ENCODE peak calls at places on chromosomes 7 and 10, in five cellular contexts. One of them, this sample, is unnamed.

GRCh38 chr10:125201108-125201524 is 40.8 kb upstream of the CTBP2 start:
- DNase-seq in cardiac muscle cell: no peak
- DNase-seq in psoas muscle: no peak
- DNase-seq in GM12865: peak; percentile 78
- DNase-seq in ascending aorta: no peak
- DNase-seq in this sample: peak; percentile 67

GRCh38 chr7:29019275-29019820 is 61.2 kb upstream of the TRIL start:
- DNase-seq in ascending aorta: no peak
- DNase-seq in psoas muscle: no peak
- DNase-seq in GM12865: no peak
- DNase-seq in cardiac muscle cell: peak; percentile 62
- DNase-seq in this sample: no peak

GRCh38 chr7:24283559-24283899 is 461 bp upstream of the NPY start:
- DNase-seq in psoas muscle: no peak
- DNase-seq in GM12865: no peak
- DNase-seq in ascending aorta: no peak
- DNase-seq in cardiac muscle cell: no peak
- DNase-seq in this sample: no peak

GRCh38 chr7:45217358-45217757 is 59.8 kb downstream of the RAMP3 start:
- DNase-seq in GM12865: no peak
- DNase-seq in ascending aorta: no peak
- DNase-seq in psoas muscle: no peak
- DNase-seq in cardiac muscle cell: peak; percentile 8
- DNase-seq in this sample: no peak

GRCh38 chr7:72336382-72336886 is 75.7 kb downstream of the CALN1 start:
- DNase-seq in ascending aorta: no peak
- DNase-seq in cardiac muscle cell: no peak
- DNase-seq in GM12865: no peak
- DNase-seq in psoas muscle: no peak
- DNase-seq in this sample: no peak

GRCh38 chr10:100969175-100970075 is at the start of gene SEMA4G:
- DNase-seq in psoas muscle: peak; percentile 69
- DNase-seq in ascending aorta: peak; percentile 67
- DNase-seq in cardiac muscle cell: peak; percentile 48
- DNase-seq in GM12865: peak; percentile 45
- DNase-seq in this sample: no peak

GRCh38 chr7:133230591-133231194 is 22.2 kb upstream of the EXOC4 start:
- DNase-seq in ascending aorta: no peak
- DNase-seq in cardiac muscle cell: peak; percentile 75
- DNase-seq in GM12865: peak; percentile 61
- DNase-seq in psoas muscle: no peak
- DNase-seq in this sample: peak; percentile 2

GRCh38 chr7:151876899-151877777 is at the start of gene PRKAG2:
- DNase-seq in cardiac muscle cell: peak; percentile 40
- DNase-seq in GM12865: peak; percentile 68
- DNase-seq in psoas muscle: peak; percentile 87
- DNase-seq in ascending aorta: peak; percentile 87
- DNase-seq in this sample: no peak

GRCh38 chr10:91907914-91908357 is 1.4 kb downstream of the FGFBP3 start:
- DNase-seq in psoas muscle: peak; percentile 52
- DNase-seq in ascending aorta: no peak
- DNase-seq in cardiac muscle cell: no peak
- DNase-seq in GM12865: no peak
- DNase-seq in this sample: no peak

GRCh38 chr10:17249820-17250219 is 21.8 kb downstream of the VIM start:
- DNase-seq in ascending aorta: no peak
- DNase-seq in cardiac muscle cell: peak; percentile 48
- DNase-seq in psoas muscle: no peak
- DNase-seq in GM12865: peak; percentile 11
- DNase-seq in this sample: no peak
- TF ChIP-seq CTCF in ascending aorta: no peak
- TF ChIP-seq CTCF in cardiac muscle cell: peak; percentile 56
- TF ChIP-seq CTCF in psoas muscle: peak; percentile 10
- TF ChIP-seq CTCF in GM12865: no peak
- TF ChIP-seq CTCF in this sample: peak; percentile 53

GRCh38 chr10:117107280-117107679 is 30.8 kb downstream of the VAX1 start:
- DNase-seq in cardiac muscle cell: no peak
- DNase-seq in psoas muscle: no peak
- DNase-seq in ascending aorta: no peak
- DNase-seq in GM12865: no peak
- DNase-seq in this sample: no peak

GRCh38 chr10:117112220-117112619 is 25.9 kb downstream of the VAX1 start:
- DNase-seq in ascending aorta: no peak
- DNase-seq in GM12865: no peak
- DNase-seq in cardiac muscle cell: peak; percentile 6
- DNase-seq in psoas muscle: no peak
- DNase-seq in this sample: no peak
- TF ChIP-seq CTCF in ascending aorta: no peak
- TF ChIP-seq CTCF in GM12865: no peak
- TF ChIP-seq CTCF in cardiac muscle cell: peak; percentile 42
- TF ChIP-seq CTCF in psoas muscle: no peak
- TF ChIP-seq CTCF in this sample: peak; percentile 39

DNA sequence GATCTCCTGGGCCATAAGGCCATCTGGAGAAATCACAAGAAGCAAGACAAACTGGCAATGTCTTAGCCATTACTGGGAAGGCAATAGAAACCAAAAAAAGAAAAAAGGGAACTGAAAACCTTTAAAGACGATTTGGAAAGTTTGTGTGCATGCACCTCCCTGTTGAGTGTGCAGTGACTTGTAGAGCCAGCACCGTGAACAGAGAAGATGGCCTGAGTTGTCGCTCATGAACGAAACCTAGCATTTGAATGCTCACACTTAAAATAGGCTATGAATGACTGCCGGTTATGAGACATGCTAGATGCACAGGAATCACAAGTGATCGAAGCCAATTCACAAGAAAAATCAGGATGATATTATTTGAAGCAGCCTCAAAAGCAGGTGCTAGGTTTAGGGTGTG is 151.3 kb upstream of the ADO start:
- DNase-seq in cardiac muscle cell: no peak
- DNase-seq in psoas muscle: no peak
- DNase-seq in GM12865: peak; percentile 97
- DNase-seq in ascending aorta: no peak
- DNase-seq in this sample: no peak
- TF ChIP-seq CTCF in cardiac muscle cell: no peak
- TF ChIP-seq CTCF in psoas muscle: no peak
- TF ChIP-seq CTCF in GM12865: no peak
- TF ChIP-seq CTCF in ascending aorta: no peak
- TF ChIP-seq CTCF in this sample: no peak

GRCh38 chr7:128891110-128891941 is 19.2 kb downstream of the KCP start:
- DNase-seq in cardiac muscle cell: no peak
- DNase-seq in ascending aorta: no peak
- DNase-seq in GM12865: no peak
- DNase-seq in psoas muscle: peak; percentile 50
- DNase-seq in this sample: no peak
- TF ChIP-seq CTCF in cardiac muscle cell: no peak
- TF ChIP-seq CTCF in ascending aorta: no peak
- TF ChIP-seq CTCF in GM12865: no peak
- TF ChIP-seq CTCF in psoas muscle: no peak
- TF ChIP-seq CTCF in this sample: no peak

GRCh38 chr10:116742367-116743265 is at the start of gene HSPA12A:
- DNase-seq in cardiac muscle cell: peak; percentile 88
- DNase-seq in GM12865: peak; percentile 48
- DNase-seq in psoas muscle: peak; percentile 87
- DNase-seq in ascending aorta: peak; percentile 94
- DNase-seq in this sample: peak; percentile 83
- TF ChIP-seq CTCF in cardiac muscle cell: no peak
- TF ChIP-seq CTCF in GM12865: no peak
- TF ChIP-seq CTCF in psoas muscle: peak; percentile 4
- TF ChIP-seq CTCF in ascending aorta: no peak
- TF ChIP-seq CTCF in this sample: no peak

GRCh38 chr7:3302681-3303320 is 1.7 kb downstream of the SDK1 start:
- DNase-seq in cardiac muscle cell: no peak
- DNase-seq in psoas muscle: no peak
- DNase-seq in GM12865: no peak
- DNase-seq in ascending aorta: no peak
- DNase-seq in this sample: no peak

GRCh38 chr7:3300221-3300650 is 816 bp upstream of the SDK1 start:
- DNase-seq in cardiac muscle cell: no peak
- DNase-seq in psoas muscle: peak; percentile 56
- DNase-seq in ascending aorta: peak; percentile 64
- DNase-seq in GM12865: no peak
- DNase-seq in this sample: peak; percentile 26

GRCh38 chr7:3300651-3301471 is at the start of gene SDK1:
- DNase-seq in cardiac muscle cell: peak; percentile 94
- DNase-seq in psoas muscle: peak; percentile 96
- DNase-seq in ascending aorta: peak; percentile 96
- DNase-seq in GM12865: peak; percentile 92
- DNase-seq in this sample: peak; percentile 78

GRCh38 chr7:3301472-3301778 is 373 bp downstream of the SDK1 start:
- DNase-seq in psoas muscle: no peak
- DNase-seq in GM12865: no peak
- DNase-seq in ascending aorta: no peak
- DNase-seq in cardiac muscle cell: no peak
- DNase-seq in this sample: no peak

DNA sequence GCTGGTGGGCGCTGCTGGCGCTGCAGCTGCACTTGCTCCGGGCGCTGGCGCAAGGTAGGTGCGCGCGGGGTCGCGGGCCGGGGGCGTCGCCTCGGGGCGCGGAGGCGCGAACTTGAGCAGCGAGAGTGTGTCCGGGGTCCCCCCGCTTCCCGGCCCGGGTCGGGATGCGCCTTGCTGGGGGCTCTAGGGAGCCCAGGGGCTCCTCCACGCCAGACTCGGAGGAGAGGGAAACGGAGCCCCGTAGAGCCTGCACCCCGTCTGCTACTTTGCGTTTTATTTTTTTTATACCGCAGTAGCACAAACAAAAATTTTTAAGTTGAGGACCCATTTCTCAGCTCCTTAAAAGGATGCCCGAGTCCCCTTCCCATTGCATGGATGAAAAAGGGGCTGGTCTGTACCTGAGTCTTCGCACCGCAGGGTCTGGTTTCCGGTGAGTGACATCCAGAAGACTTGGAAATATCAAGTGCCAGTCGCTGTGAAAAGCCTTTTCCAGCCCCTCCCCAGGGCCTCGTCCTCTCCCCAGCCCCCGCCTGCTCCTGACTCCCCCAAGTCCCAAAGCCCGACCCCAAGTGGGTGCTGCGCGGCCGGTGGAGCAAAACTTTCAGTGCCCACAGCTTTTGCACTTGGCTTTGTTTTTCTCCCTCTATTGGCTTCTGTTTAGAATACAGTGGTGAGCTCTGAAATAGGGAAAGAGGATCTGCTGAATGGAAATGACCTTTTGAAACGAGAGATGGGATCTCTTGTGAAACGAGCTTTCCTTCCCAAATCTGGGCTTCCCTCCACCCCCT is 973 bp downstream of the SDK1 start:
- DNase-seq in GM12865: no peak
- DNase-seq in psoas muscle: no peak
- DNase-seq in cardiac muscle cell: peak; percentile 28
- DNase-seq in ascending aorta: no peak
- DNase-seq in this sample: peak; percentile 20
- TF ChIP-seq CTCF in GM12865: no peak
- TF ChIP-seq CTCF in psoas muscle: no peak
- TF ChIP-seq CTCF in cardiac muscle cell: peak; percentile 29
- TF ChIP-seq CTCF in ascending aorta: no peak
- TF ChIP-seq CTCF in this sample: peak; percentile 12

GRCh38 chr10:129894721-129895120 is 69.4 kb downstream of the EBF3 start:
- DNase-seq in GM12865: no peak
- DNase-seq in ascending aorta: no peak
- DNase-seq in cardiac muscle cell: no peak
- DNase-seq in psoas muscle: no peak
- DNase-seq in this sample: no peak
- TF ChIP-seq CTCF in GM12865: no peak
- TF ChIP-seq CTCF in ascending aorta: no peak
- TF ChIP-seq CTCF in cardiac muscle cell: no peak
- TF ChIP-seq CTCF in psoas muscle: no peak
- TF ChIP-seq CTCF in this sample: no peak

GRCh38 chr10:7301039-7301768 is 109.6 kb downstream of the SFMBT2 start:
- DNase-seq in psoas muscle: no peak
- DNase-seq in GM12865: no peak
- DNase-seq in cardiac muscle cell: peak; percentile 4
- DNase-seq in ascending aorta: no peak
- DNase-seq in this sample: no peak
- TF ChIP-seq CTCF in psoas muscle: no peak
- TF ChIP-seq CTCF in GM12865: no peak
- TF ChIP-seq CTCF in cardiac muscle cell: peak; percentile 33
- TF ChIP-seq CTCF in ascending aorta: no peak
- TF ChIP-seq CTCF in this sample: no peak

GRCh38 chr7:1555813-1556540 is at the start of gene TMEM184A:
- DNase-seq in psoas muscle: peak; percentile 86
- DNase-seq in cardiac muscle cell: no peak
- DNase-seq in ascending aorta: no peak
- DNase-seq in GM12865: peak; percentile 51
- DNase-seq in this sample: no peak
- TF ChIP-seq CTCF in psoas muscle: peak; percentile 40
- TF ChIP-seq CTCF in cardiac muscle cell: peak; percentile 30
- TF ChIP-seq CTCF in ascending aorta: no peak
- TF ChIP-seq CTCF in GM12865: peak; percentile 35
- TF ChIP-seq CTCF in this sample: no peak

This sample was measured in astrocyte.